ENCODE peak calls at places on chromosomes 7 and 10, in nine cellular contexts. A is mesendoderm, H is neuronal stem cell, Z is neural progenitor cell, O is hepatocyte, T is heart right ventricle, S is lower lobe of right lung, K is heart left ventricle, M is spleen. Q is an unnamed sample. For H3K27me3 and H3K4me1, the result is how much of the 10 kb centered on the place peaks cover.

GRCh38 chr7:37320840-37321468 is 127.7 kb downstream of the ELMO1 start:
- DNase-seq in A (peak), H (no peak), Z (no peak), O (peak), T (no peak), S (no peak), K (no peak), M (no peak), Q (no peak)

GRCh38 chr10:22801759-22802158 is 87.4 kb upstream of the PIP4K2A start:
- DNase-seq in A (no peak), H (no peak), Z (no peak), O (no peak), T (no peak), S (no peak), K (no peak), M (no peak), Q (no peak)

GRCh38 chr7:40015790-40016296 is 65.8 kb downstream of the CDK13 start:
- DNase-seq in A (no peak), H (no peak), Z (no peak), O (peak), T (no peak), S (no peak), K (peak), M (no peak), Q (no peak)

GRCh38 chr10:124357583-124357930 is 61.2 kb downstream of the OAT start:
- DNase-seq in A (no peak), H (no peak), Z (no peak), O (no peak), T (no peak), S (no peak), K (no peak), M (peak), Q (no peak)

GRCh38 chr10:132834891-132835847 is 49.2 kb upstream of the NKX6-2 start:
- DNase-seq in A (no peak), H (no peak), Z (no peak), O (no peak), T (no peak), S (no peak), K (no peak), M (peak), Q (no peak)

GRCh38 chr7:94375167-94375566 is 19.5 kb upstream of the COL1A2 start:
- DNase-seq in A (peak), H (no peak), Z (peak), O (peak), T (no peak), S (no peak), K (peak), M (no peak), Q (no peak)

GRCh38 chr10:112565434-112566053 is 118.5 kb downstream of the VTI1A start:
- DNase-seq in A (peak), H (peak), Z (peak), O (peak), T (no peak), S (no peak), K (peak), M (no peak), Q (peak)

GRCh38 chr7:47488969-47489342 is 93.0 kb downstream of the TNS3 start:
- DNase-seq in A (peak), H (peak), Z (peak), O (no peak), T (no peak), S (no peak), K (peak), M (peak), Q (peak)

GRCh38 chr10:3571310-3571825 is 213.6 kb downstream of the KLF6 start:
- DNase-seq in A (no peak), H (no peak), Z (no peak), O (no peak), T (no peak), S (no peak), K (no peak), M (no peak), Q (no peak)

GRCh38 chr7:143384741-143385631 is 3.8 kb downstream of the ZYX start:
- DNase-seq in A (no peak), H (no peak), Z (no peak), O (no peak), T (no peak), S (peak), K (no peak), M (no peak), Q (no peak)
- H3K4me3 ChIP-seq in A (no peak), H (no peak), Z (no peak), O (no peak), T (peak), S (peak), K (no peak), M (no peak), Q (no peak)

GRCh38 chr7:155449880-155450557 is 7.9 kb upstream of the EN2 start:
- DNase-seq in A (no peak), H (no peak), Z (no peak), O (no peak), T (no peak), S (peak), K (no peak), M (peak), Q (no peak)
- H3K27me3 ChIP-seq in A (half or more), H (half or more), Z (half or more), O (half or more), T (half or more), S (half or more), K (half or more), M (half or more), Q (half or more)

DNA sequence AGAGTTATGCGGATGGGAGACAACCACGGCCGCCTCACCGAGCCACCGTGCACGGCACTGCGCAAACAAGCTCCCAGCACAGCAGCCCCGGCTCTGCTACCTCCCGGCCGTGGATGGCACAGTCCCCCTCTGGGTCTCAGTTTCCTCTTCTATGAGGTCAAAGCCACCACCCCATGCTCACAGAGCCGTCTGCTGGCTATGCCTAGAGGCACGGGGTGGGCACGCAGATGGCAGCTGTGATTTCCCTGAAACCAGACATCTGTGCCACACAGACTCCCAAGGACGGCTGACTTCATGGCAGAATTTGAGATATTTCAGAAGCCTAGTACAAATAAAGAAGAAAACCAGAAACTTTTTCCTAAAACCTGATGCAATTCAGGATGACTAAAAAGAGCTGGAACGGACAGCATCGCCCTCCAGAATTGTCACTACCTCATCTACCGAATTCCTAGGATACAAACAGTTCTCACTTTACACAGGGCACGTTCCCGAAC is 73.2 kb downstream of the AMZ1 start:
- DNase-seq in A (no peak), H (no peak), Z (no peak), O (no peak), T (no peak), S (no peak), K (no peak), M (no peak), Q (no peak)
- H3K4me1 ChIP-seq in A (under half), H (under half), Z (under half), O (under half), T (half or more), S (half or more), K (half or more), M (half or more), Q (under half)

DNA sequence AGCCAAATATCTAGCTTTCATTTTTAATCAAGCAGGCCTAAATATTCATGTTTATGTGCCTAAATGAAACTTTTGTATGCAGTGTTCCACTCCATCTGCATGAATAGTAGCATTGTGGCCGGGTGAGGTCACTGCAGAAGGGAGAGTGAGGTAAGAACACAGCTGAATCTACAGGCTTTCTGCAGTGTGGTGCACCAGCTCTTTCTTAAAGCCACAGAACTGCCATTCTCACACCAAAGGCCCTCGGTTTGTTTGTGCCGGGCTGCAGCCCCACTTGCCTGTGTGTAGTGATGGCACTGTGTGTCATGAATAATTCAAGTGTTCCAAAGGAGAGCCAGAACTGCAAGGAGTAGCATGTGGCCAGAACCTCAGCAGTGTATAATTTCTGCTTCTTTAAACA is 204.1 kb downstream of the TRIL start:
- DNase-seq in A (no peak), H (no peak), Z (peak), O (no peak), T (no peak), S (no peak), K (peak), M (no peak), Q (no peak)
- H3K4me3 ChIP-seq in A (no peak), H (no peak), Z (no peak), O (no peak), T (no peak), S (no peak), K (no peak), M (no peak), Q (no peak)

DNA sequence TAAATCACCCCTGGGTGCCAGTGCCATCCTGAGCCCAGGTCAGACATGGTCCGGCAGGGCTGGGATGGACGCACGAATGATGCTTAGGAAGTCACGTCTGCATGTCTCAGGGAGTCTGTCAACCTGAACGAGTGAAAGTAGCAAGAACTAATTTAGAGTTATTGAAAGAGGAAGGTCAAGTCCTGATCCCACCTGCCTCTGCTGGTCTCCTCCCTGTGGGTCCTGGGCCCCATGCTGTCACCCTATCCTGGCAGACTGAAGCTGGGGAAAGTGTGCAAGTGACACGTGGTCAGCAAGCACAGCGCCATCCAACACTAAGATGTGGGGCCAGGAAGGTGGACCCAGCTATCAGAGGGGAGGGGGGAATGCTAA is 26.1 kb upstream of the GRID1 start:
- DNase-seq in A (no peak), H (no peak), Z (no peak), O (no peak), T (no peak), S (no peak), K (no peak), M (no peak), Q (no peak)
- H3K27me3 ChIP-seq in A (under half), H (under half), Z (half or more), O (under half), T (under half), S (under half), K (under half), M (under half), Q (under half)

DNA sequence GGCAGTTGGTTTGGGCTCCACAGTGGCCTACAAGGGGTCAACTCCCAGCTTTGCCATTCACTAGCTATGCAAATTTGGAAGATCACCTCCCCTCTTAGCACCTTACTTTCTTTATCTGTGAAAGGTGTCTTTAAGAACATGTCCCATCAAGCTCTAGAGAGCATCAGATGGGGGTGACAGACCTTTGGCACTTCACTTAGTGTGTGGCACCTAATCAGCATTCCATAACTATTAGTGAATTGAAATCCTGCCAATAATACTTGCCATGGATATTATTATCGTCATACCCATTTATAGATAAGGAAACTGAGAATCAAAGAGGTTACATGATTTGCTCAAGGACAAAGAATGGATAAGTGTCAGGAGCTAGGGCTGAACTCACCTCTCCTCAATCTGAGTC is 51.9 kb downstream of the PLPP4 start:
- DNase-seq in A (no peak), H (no peak), Z (no peak), O (no peak), T (no peak), S (no peak), K (no peak), M (no peak), Q (no peak)
- H3K4me1 ChIP-seq in A (under half), H (under half), Z (under half), O (under half), T (under half), S (under half), K (under half), M (under half), Q (under half)

Q was measured in HAP-1.